ENCODE peak calls at places on chromosomes 3 and 15, in eight cellular contexts. G is AG04450, R is epithelial cell of proximal tubule, F is fibroblast of mammary gland, H is GM06990, B is neural progenitor cell, O is lower lobe of right lung, C is GM23338. J is an unnamed sample.

GRCh38 chr15:88433046-88433685 is 34.0 kb downstream of the MRPL46 start:
- DNase-seq in G (no peak), R (no peak), F (no peak), H (no peak), B (no peak), O (no peak), C (no peak), J (no peak)

GRCh38 chr15:47688573-47689086 is 28.7 kb upstream of the SEMA6D start:
- DNase-seq in G (peak), R (no peak), F (peak), H (no peak), B (no peak), O (no peak), C (no peak), J (no peak)

GRCh38 chr3:60998855-60999254 is 252.4 kb downstream of the FHIT start:
- DNase-seq in G (no peak), R (no peak), F (peak), H (no peak), B (no peak), O (no peak), C (no peak), J (no peak)

GRCh38 chr15:95990833-95991232 is 339.7 kb upstream of the NR2F2 start:
- DNase-seq in G (no peak), R (no peak), F (no peak), H (peak), B (no peak), O (no peak), C (no peak), J (no peak)

GRCh38 chr3:150411106-150411460 is 3.0 kb downstream of the TSC22D2 start:
- DNase-seq in G (no peak), R (no peak), F (no peak), H (no peak), B (no peak), O (no peak), C (peak), J (no peak)

GRCh38 chr15:71043373-71043772 is 71.9 kb upstream of the THSD4 start:
- DNase-seq in G (no peak), R (no peak), F (peak), H (no peak), B (no peak), O (no peak), C (no peak), J (no peak)

GRCh38 chr3:11600501-11601282 is 43.0 kb downstream of the VGLL4 start:
- DNase-seq in G (peak), R (peak), F (peak), H (no peak), B (peak), O (no peak), C (peak), J (peak)

GRCh38 chr3:126551839-126552687 is 6.7 kb downstream of the C3orf22 start:
- DNase-seq in G (no peak), R (no peak), F (no peak), H (no peak), B (no peak), O (peak), C (no peak), J (peak)

GRCh38 chr3:132629928-132630327 is 29.7 kb downstream of the ACAD11 start:
- DNase-seq in G (peak), R (no peak), F (peak), H (no peak), B (no peak), O (no peak), C (no peak), J (no peak)

GRCh38 chr3:46668591-46668990 is 24.9 kb downstream of the ALS2CL start:
- DNase-seq in G (no peak), R (no peak), F (no peak), H (no peak), B (no peak), O (peak), C (no peak), J (no peak)

GRCh38 chr3:151770941-151771340 is 37.2 kb downstream of the AADACL2 start:
- DNase-seq in G (no peak), R (no peak), F (peak), H (no peak), B (no peak), O (peak), C (no peak), J (no peak)

GRCh38 chr3:99646107-99646435 is 7.7 kb downstream of the COL8A1 start:
- DNase-seq in G (no peak), R (no peak), F (peak), H (no peak), B (no peak), O (no peak), C (no peak), J (no peak)

GRCh38 chr15:27179789-27180188 is 208.8 kb downstream of the GABRG3 start:
- DNase-seq in G (no peak), R (no peak), F (no peak), H (no peak), B (no peak), O (no peak), C (no peak), J (no peak)

GRCh38 chr3:133412511-133413165 is 12.8 kb downstream of the BFSP2 start:
- DNase-seq in G (no peak), R (no peak), F (peak), H (no peak), B (no peak), O (no peak), C (no peak), J (no peak)

GRCh38 chr15:60612400-60613048 is 133.6 kb upstream of the ICE2 start:
- DNase-seq in G (no peak), R (no peak), F (peak), H (no peak), B (no peak), O (no peak), C (no peak), J (no peak)

GRCh38 chr15:61266916-61267315 is 37.8 kb upstream of the RORA start:
- DNase-seq in G (no peak), R (no peak), F (no peak), H (no peak), B (no peak), O (no peak), C (no peak), J (no peak)

DNA sequence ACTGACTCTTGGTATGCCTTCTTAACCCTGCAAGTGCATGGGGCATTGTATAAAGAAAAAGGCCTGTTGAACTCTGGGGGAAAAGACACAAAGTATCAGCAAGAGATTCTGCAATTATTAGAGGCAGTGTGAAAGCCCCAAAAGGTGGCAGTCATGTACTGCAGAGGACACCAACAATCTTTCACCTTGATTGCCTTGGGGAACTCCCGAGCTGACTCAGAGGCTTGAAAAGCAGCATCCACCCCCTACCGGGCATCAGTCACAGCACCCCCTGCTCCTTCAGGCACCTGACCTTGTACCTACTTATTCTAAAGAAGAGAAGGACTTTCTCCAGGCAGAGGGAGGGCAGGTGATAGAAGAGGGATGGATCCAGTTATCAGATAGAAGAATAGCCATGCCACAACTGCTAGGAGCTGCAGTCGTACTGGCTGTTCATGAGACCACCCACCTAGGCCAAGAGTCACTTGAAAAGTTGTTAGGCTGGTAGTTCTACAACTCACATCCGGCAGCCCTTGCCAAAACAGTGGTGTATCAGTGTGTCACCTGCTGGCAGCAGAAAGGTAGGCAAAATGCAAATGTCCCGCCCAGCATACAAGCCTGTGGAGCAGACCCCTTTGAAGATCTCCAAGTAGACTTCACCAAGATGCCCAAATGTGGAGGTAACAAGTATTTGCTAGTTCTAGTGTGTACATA is 241.6 kb upstream of the CNTN6 start:
- DNase-seq in G (no peak), R (peak), F (no peak), H (no peak), B (peak), O (no peak), C (peak), J (no peak)
- TF ChIP-seq CTCF in G (no peak), R (peak), F (no peak), H (peak), B (no peak), O (no peak), C (peak), J (no peak)

GRCh38 chr15:52678036-52678467 is 1.1 kb downstream of the ATOSA start:
- DNase-seq in G (no peak), R (no peak), F (peak), H (peak), B (peak), O (peak), C (peak), J (peak)

GRCh38 chr15:52680041-52680391 is 828 bp upstream of the ATOSA start:
- DNase-seq in G (no peak), R (no peak), F (peak), H (no peak), B (no peak), O (no peak), C (no peak), J (no peak)

GRCh38 chr15:52680756-52681155 is 1.6 kb upstream of the ATOSA start:
- DNase-seq in G (no peak), R (no peak), F (no peak), H (no peak), B (no peak), O (no peak), C (no peak), J (no peak)

GRCh38 chr15:52678468-52679231 is 538 bp downstream of the ATOSA start:
- DNase-seq in G (peak), R (no peak), F (peak), H (peak), B (peak), O (peak), C (peak), J (peak)

DNA sequence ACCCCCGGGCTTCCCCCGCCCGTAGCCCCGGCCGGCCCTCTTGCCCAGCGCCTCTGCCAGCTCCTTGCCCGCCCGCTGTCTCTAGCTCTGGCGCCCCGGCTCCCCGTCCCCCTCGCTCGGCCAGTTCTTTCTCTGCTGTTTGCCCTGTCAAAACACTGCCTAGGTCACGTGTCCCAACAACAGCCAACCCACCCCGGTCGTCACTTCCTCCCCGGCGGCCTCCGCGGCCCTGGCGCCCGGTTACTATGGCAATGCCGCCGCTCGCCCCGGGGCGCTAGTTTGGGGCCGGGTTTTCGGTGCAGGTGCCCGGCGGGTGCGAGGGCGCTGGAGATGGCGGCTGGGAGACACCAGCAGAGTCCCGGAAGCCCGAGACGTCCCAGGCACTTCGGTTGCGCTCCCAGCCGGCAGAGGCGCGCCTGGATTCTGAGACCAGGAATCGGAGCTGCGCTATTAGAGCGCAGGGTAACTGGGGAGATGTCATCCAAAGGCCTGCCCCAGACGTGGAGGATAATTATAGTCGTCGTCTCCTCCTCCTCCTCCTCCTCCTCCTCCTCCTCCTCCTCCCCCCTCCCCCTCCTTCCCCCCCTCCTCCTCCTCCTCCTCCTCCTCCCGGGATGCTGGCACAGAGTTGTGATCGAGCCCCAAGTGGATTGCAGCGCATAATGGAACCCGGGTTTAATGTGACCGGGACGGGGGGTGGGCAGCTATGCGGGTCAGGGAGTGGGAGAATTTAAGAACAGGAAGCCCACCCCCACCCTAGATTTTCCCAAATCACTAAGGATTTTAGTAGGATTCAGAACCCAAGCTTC is at the start of gene ATOSA:
- DNase-seq in G (peak), R (no peak), F (peak), H (peak), B (peak), O (peak), C (peak), J (peak)
- TF ChIP-seq CTCF in G (peak), R (no peak), F (no peak), H (peak), B (no peak), O (peak), C (no peak), J (no peak)

GRCh38 chr15:41561777-41562145 is 2.7 kb downstream of the TYRO3 start:
- DNase-seq in G (peak), R (no peak), F (peak), H (no peak), B (peak), O (no peak), C (peak), J (peak)
- TF ChIP-seq CTCF in G (peak), R (no peak), F (no peak), H (no peak), B (peak), O (no peak), C (peak), J (peak)

DNA sequence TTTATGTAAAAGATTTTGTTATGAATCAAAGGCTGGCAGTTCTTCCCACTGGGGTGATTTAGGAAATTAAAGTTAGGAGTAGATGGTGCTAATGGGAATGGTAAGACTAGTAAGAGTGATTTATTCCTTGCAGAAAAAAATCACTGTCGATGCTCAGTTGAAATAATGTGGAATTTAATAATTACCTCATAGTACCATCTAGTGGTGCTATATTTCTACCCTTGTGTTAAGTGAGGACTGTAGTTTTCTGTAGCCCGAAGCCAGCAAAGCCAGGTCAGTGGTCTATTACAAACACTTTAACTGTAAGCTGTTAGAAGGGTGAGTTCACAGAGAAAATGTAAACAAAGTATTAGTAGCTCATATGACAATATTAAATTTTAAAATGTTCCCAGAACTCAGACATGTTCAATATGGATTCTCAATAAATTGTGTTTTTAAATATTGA is 39.5 kb upstream of the GOLGA8J start:
- DNase-seq in G (no peak), R (no peak), F (peak), H (no peak), B (no peak), O (no peak), C (no peak), J (no peak)
- TF ChIP-seq CTCF in G (peak), R (peak), F (peak), H (no peak), B (no peak), O (peak), C (peak), J (no peak)

DNA sequence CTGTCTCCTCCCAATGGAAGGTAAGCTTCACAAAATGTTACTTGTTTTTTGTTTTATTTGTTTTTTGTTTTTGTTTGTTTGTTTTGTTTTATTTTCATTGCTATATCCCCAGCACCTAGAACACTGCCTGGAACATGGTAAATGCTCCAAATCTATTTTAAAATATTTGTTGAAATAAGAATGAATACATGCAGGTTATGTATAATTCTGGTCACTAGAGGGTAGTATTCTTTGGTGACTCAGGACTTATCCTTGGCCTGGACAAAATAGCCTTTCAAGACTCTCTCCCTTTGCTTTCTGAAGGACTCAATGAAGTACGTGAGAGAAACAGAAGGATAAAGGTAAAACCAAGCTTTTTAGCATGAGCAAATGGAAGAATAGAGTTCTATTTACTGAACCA is 46.9 kb upstream of the PPP2R3A start:
- DNase-seq in G (no peak), R (no peak), F (peak), H (no peak), B (peak), O (no peak), C (peak), J (no peak)
- TF ChIP-seq CTCF in G (peak), R (peak), F (peak), H (peak), B (peak), O (peak), C (peak), J (peak)

DNA sequence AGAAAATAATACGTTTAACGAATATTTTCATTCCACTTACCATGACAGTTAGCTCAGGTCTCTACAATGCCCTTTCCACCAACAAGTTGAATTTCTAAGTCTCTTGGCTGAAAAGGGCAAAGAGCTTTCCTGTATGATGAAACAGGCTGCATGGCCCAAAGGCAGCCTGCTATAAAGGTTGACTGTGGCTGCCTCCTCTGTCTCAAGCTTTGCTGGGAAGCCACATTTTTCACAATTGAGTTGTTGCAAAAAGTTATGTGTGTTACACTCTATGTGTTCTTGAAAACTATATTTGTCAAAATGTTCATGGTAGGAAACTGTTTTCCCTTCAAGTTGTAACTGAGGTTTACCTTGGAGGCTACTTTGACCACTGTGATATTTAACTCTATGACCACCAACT is 49.5 kb downstream of the DZIP1L start:
- DNase-seq in G (no peak), R (no peak), F (no peak), H (no peak), B (no peak), O (no peak), C (no peak), J (no peak)
- TF ChIP-seq CTCF in G (no peak), R (no peak), F (no peak), H (no peak), B (no peak), O (no peak), C (no peak), J (no peak)

GRCh38 chr3:189053327-189053726 is 118.4 kb upstream of the TPRG1 start:
- DNase-seq in G (no peak), R (no peak), F (no peak), H (no peak), B (no peak), O (peak), C (no peak), J (no peak)

DNA sequence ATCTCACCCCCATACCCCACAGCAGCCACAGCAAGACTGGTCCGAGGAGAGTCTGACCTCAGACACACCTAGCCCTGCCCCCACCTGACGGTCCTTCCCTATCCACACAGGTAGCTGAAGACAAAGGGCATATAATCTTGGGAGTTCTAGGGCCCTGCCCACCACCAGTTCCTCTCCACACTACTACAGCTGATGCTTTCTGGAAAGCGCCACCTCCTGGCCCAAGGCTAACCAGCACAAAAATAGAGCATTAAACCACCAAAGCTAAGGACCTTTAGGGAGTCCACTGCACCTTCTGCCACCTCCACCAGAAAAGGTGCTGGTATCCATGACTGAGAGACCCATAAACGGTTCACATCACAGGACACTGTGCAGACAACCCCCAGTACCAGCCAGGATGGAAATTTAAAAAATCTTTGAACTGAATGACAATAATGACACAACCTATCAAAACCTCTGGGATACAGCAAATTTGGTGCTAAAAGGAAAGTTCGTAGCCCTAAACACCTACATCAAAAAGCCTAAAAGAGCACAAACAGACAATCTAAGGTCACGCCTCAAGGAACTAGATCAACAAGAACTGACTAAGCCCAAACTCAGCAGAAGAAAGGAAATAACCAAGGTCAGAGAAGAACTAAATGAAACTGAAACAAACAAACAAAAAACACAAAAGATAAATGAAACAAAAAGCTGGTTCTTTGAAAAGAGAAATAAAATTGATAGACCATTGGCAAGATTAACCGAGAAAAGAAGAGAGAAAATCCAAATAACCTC is 122.1 kb upstream of the TPRG1 start:
- DNase-seq in G (no peak), R (no peak), F (no peak), H (no peak), B (no peak), O (no peak), C (peak), J (no peak)
- TF ChIP-seq CTCF in G (no peak), R (peak), F (peak), H (peak), B (peak), O (no peak), C (peak), J (peak)